ENCODE peak calls at places on chromosomes 2 and 18, in six cellular contexts. J is SW 1271; K is foreskin fibroblast; C is stimulated activated CD8-positive, alpha-beta memory T cell treated with anti-CD3 and anti-CD28 coated beads, Interleukin-7, amount 100 ng/mL, for 24 hours; L is amygdala; N is activated CD4-positive, alpha-beta T cell treated with anti-CD3 and anti-CD28 coated beads, Interleukin-2, amount 50 U/mL, for 1 hour. B is an unnamed sample.

GRCh38 chr2:239704737-239705136 is 303.9 kb upstream of the HDAC4 start:
- DNase-seq in C (no peak), K (no peak), J (no peak), N (no peak), L (no peak), B (no peak)

GRCh38 chr2:171553858-171554257 is 31.6 kb downstream of the CYBRD1 start:
- DNase-seq in J (no peak), N (no peak), L (no peak), K (no peak), C (no peak), B (peak)

GRCh38 chr2:233855345-233855744 is 1.0 kb upstream of the HJURP start:
- DNase-seq in J (no peak), K (no peak), L (no peak), N (no peak), C (no peak), B (no peak)

GRCh38 chr18:46346896-46347630 is 242.9 kb downstream of the HAUS1 start:
- DNase-seq in K (no peak), N (no peak), C (no peak), L (no peak), J (no peak), B (no peak)

GRCh38 chr2:134491796-134492441 is 226.9 kb downstream of the TMEM163 start:
- DNase-seq in J (peak), L (no peak), K (peak), C (no peak), N (peak), B (no peak)

GRCh38 chr2:178863856-178864620 is 56.8 kb upstream of the TTN start:
- DNase-seq in J (no peak), K (peak), L (no peak), N (no peak), C (no peak), B (no peak)

GRCh38 chr2:88765154-88765948 is 73.9 kb downstream of the RPIA start:
- DNase-seq in L (no peak), C (peak), J (peak), N (peak), K (peak), B (no peak)

GRCh38 chr2:70084973-70085710 is 2.1 kb upstream of the PCBP1 start:
- DNase-seq in C (no peak), J (no peak), L (no peak), N (peak), K (no peak), B (no peak)

GRCh38 chr2:67544286-67544685 is 147.2 kb downstream of the ETAA1 start:
- DNase-seq in J (no peak), N (no peak), K (no peak), L (no peak), C (no peak), B (no peak)

GRCh38 chr2:157839162-157839801 is 36.8 kb downstream of the ACVR1 start:
- DNase-seq in K (peak), N (no peak), L (no peak), J (peak), C (no peak), B (no peak)

GRCh38 chr2:232838406-232838874 is 31.6 kb upstream of the SNORC start:
- DNase-seq in N (peak), L (no peak), J (peak), K (peak), C (peak), B (no peak)

GRCh38 chr2:72938455-72938854 is 21.1 kb downstream of the EMX1 start:
- DNase-seq in L (no peak), C (no peak), J (no peak), N (no peak), K (no peak), B (no peak)

GRCh38 chr2:25168256-25169072 is at the start of gene POMC:
- DNase-seq in N (peak), C (no peak), J (no peak), L (no peak), K (peak), B (no peak)

GRCh38 chr2:164145093-164145987 is 409.5 kb upstream of the FIGN start:
- DNase-seq in N (no peak), J (no peak), K (peak), C (no peak), L (no peak), B (no peak)

GRCh38 chr2:127217470-127218325 is 2.4 kb downstream of the CYP27C1 start:
- DNase-seq in K (peak), L (no peak), N (no peak), C (no peak), J (peak), B (no peak)

GRCh38 chr2:240387669-240388358 is 47.6 kb upstream of the GPC1 start:
- DNase-seq in N (no peak), K (peak), C (no peak), J (peak), L (peak), B (no peak)

GRCh38 chr2:234873828-234874173 is 78.0 kb upstream of the SH3BP4 start:
- DNase-seq in L (no peak), N (no peak), K (peak), C (no peak), J (no peak), B (no peak)

GRCh38 chr18:79062806-79063205 is 6.4 kb upstream of the ATP9B start:
- DNase-seq in K (no peak), N (no peak), L (no peak), J (no peak), C (no peak), B (no peak)

GRCh38 chr2:31973665-31974064 is 37.1 kb downstream of the MEMO1 start:
- DNase-seq in C (no peak), L (no peak), N (no peak), K (no peak), J (no peak), B (no peak)